ENCODE peak calls at places on chromosomes 5 and 9, in ten cellular contexts. D is SK-N-SH, F is tibial nerve, A is A549, Z is sigmoid colon, Q is suprapubic skin, G is HepG2, U is transverse colon, C is ovary, R is upper lobe of left lung. N is an unnamed sample.

GRCh38 chr9:98929096-98929495 is 14.6 kb upstream of the COL15A1 start:
- DNase-seq in R (no peak), D (no peak), Q (no peak), Z (no peak), G (no peak), C (no peak), U (no peak), A (no peak), F (no peak), N (no peak)

GRCh38 chr5:176531902-176532493 is 5.2 kb downstream of the RNF44 start:
- DNase-seq in U (no peak), C (peak), Q (no peak), F (no peak), Z (no peak), G (no peak), A (no peak), R (no peak), D (no peak), N (no peak)

GRCh38 chr5:1174122-1174936 is 27.1 kb upstream of the SLC6A19 start:
- DNase-seq in F (peak), G (peak), R (peak), A (peak), Z (peak), Q (no peak), U (peak), C (no peak), D (peak), N (peak)

GRCh38 chr9:119216891-119217290 is 152.3 kb downstream of the BRINP1 start:
- DNase-seq in U (peak), G (no peak), Q (no peak), D (no peak), C (peak), R (no peak), A (no peak), F (peak), Z (peak), N (no peak)

GRCh38 chr5:83715316-83716060 is 5.2 kb downstream of the HAPLN1 start:
- DNase-seq in D (no peak), A (no peak), U (no peak), R (no peak), G (no peak), F (no peak), Z (no peak), C (no peak), Q (no peak), N (no peak)

GRCh38 chr5:96790851-96791513 is 16.8 kb downstream of the ERAP1 start:
- DNase-seq in F (no peak), Q (no peak), D (no peak), C (no peak), A (no peak), U (no peak), G (no peak), R (no peak), Z (no peak), N (no peak)

GRCh38 chr5:55965525-55965924 is 29.2 kb downstream of the IL6ST start:
- DNase-seq in U (no peak), F (no peak), R (no peak), C (no peak), Q (no peak), D (no peak), A (no peak), Z (no peak), G (no peak), N (no peak)

GRCh38 chr9:35114921-35115341 is 731 bp downstream of the ATOSB start:
- DNase-seq in F (peak), A (no peak), U (peak), D (peak), Q (peak), R (no peak), Z (peak), C (peak), G (no peak), N (peak)

GRCh38 chr5:170755679-170756456 is 27.7 kb upstream of the GABRP start:
- DNase-seq in C (no peak), U (peak), Q (no peak), R (no peak), G (no peak), A (no peak), D (peak), Z (no peak), F (no peak), N (peak)

GRCh38 chr5:79621056-79621455 is 8.8 kb downstream of the TENT2 start:
- DNase-seq in A (no peak), D (no peak), Z (no peak), F (no peak), C (no peak), Q (no peak), U (no peak), R (no peak), G (no peak), N (no peak)

GRCh38 chr5:177489119-177489716 is 8.2 kb downstream of the PDLIM7 start:
- DNase-seq in G (no peak), Z (no peak), D (peak), A (no peak), C (no peak), U (peak), R (peak), Q (no peak), F (no peak), N (peak)

GRCh38 chr5:95856501-95856981 is 34.0 kb upstream of the GLRX start:
- DNase-seq in G (no peak), A (no peak), Z (no peak), Q (no peak), U (no peak), F (no peak), C (no peak), D (no peak), R (no peak), N (no peak)

GRCh38 chr5:17248999-17249634 is 31.7 kb downstream of the BASP1 start:
- DNase-seq in F (peak), A (peak), D (no peak), C (no peak), R (no peak), U (no peak), Q (no peak), Z (no peak), G (no peak), N (no peak)

GRCh38 chr9:94086468-94086867 is 2.2 kb downstream of the PTPDC1 start:
- DNase-seq in U (no peak), G (no peak), A (no peak), Q (no peak), Z (no peak), R (no peak), D (peak), C (no peak), F (no peak), N (no peak)

GRCh38 chr9:118331622-118332045 is 627.4 kb downstream of the TLR4 start:
- DNase-seq in U (no peak), Q (no peak), C (no peak), R (no peak), F (no peak), A (peak), G (no peak), D (no peak), Z (no peak), N (no peak)

GRCh38 chr9:129253820-129254381 is 75.8 kb upstream of the IER5L start:
- DNase-seq in G (no peak), R (peak), D (no peak), F (no peak), Q (no peak), Z (peak), A (no peak), U (no peak), C (peak), N (no peak)

GRCh38 chr9:15846611-15847010 is 293.8 kb downstream of the CCDC171 start:
- DNase-seq in U (no peak), Q (no peak), G (no peak), F (no peak), R (no peak), A (no peak), Z (no peak), C (no peak), D (no peak), N (no peak)

GRCh38 chr9:135076143-135076875 is 11.2 kb upstream of the OLFM1 start:
- DNase-seq in Q (peak), G (no peak), C (no peak), D (peak), A (no peak), Z (peak), F (no peak), R (no peak), U (no peak), N (no peak)

GRCh38 chr5:169164481-169164925 is 136.4 kb downstream of the SLIT3 start:
- DNase-seq in U (no peak), G (no peak), D (no peak), F (no peak), C (no peak), A (peak), Q (no peak), R (no peak), Z (no peak), N (peak)

GRCh38 chr9:28453918-28454317 is 880.6 kb upstream of the C9orf72 start:
- DNase-seq in Z (no peak), R (no peak), C (no peak), U (no peak), Q (no peak), D (no peak), G (no peak), A (no peak), F (no peak), N (no peak)

GRCh38 chr9:80699551-80699998 is 989.8 kb downstream of the TLE1 start:
- DNase-seq in U (no peak), Q (no peak), G (no peak), F (no peak), A (no peak), D (no peak), R (no peak), C (no peak), Z (no peak), N (no peak)

GRCh38 chr5:31047621-31048020 is 145.9 kb upstream of the CDH6 start:
- DNase-seq in Z (no peak), U (no peak), F (no peak), C (no peak), G (no peak), D (no peak), R (no peak), Q (no peak), A (no peak), N (no peak)

GRCh38 chr5:35672995-35673394 is 55.3 kb downstream of the SPEF2 start:
- DNase-seq in R (no peak), Z (no peak), F (no peak), A (no peak), D (no peak), G (no peak), C (no peak), U (no peak), Q (no peak), N (no peak)

GRCh38 chr5:59582746-59583145 is 310.8 kb downstream of the PDE4D start:
- DNase-seq in F (no peak), C (no peak), U (no peak), D (no peak), R (no peak), G (no peak), Q (no peak), Z (no peak), A (no peak), N (no peak)

GRCh38 chr9:127905788-127906191 is 6.4 kb upstream of the ST6GALNAC6 start:
- DNase-seq in G (no peak), Z (no peak), A (no peak), U (peak), R (no peak), F (no peak), Q (no peak), C (peak), D (no peak), N (no peak)

GRCh38 chr9:128218518-128219389 is 15.6 kb downstream of the DNM1 start:
- DNase-seq in A (peak), F (peak), C (peak), U (peak), R (peak), Z (peak), Q (peak), G (peak), D (peak), N (peak)

GRCh38 chr9:111851536-111851935 is 45.1 kb upstream of the UGCG start:
- DNase-seq in Q (no peak), G (no peak), U (no peak), A (peak), D (no peak), C (no peak), F (no peak), R (no peak), Z (no peak), N (no peak)

GRCh38 chr9:13354733-13355132 is 75.2 kb upstream of the MPDZ start:
- DNase-seq in F (no peak), Q (no peak), Z (no peak), A (no peak), C (no peak), D (no peak), G (no peak), U (no peak), R (no peak), N (no peak)

GRCh38 chr9:129467004-129467588 is 153.8 kb downstream of the C9orf50 start:
- DNase-seq in C (no peak), D (no peak), U (no peak), A (no peak), Z (no peak), R (no peak), F (no peak), Q (no peak), G (no peak), N (no peak)

GRCh38 chr9:133375116-133375723 is 640 bp downstream of the SURF4 start:
- DNase-seq in A (peak), F (no peak), C (no peak), U (peak), Q (no peak), Z (no peak), R (no peak), D (peak), G (peak), N (peak)

GRCh38 chr9:116844621-116845020 is 157.5 kb downstream of the TRIM32 start:
- DNase-seq in D (no peak), R (no peak), Q (no peak), A (no peak), G (no peak), C (no peak), U (no peak), F (no peak), Z (no peak), N (no peak)

GRCh38 chr5:77308154-77308960 is 97.9 kb downstream of the PDE8B start:
- DNase-seq in F (no peak), G (no peak), C (no peak), Q (no peak), A (no peak), R (no peak), U (no peak), Z (no peak), D (no peak), N (no peak)

GRCh38 chr9:98432960-98433359 is 177.5 kb upstream of the TBC1D2 start:
- DNase-seq in G (no peak), C (no peak), U (no peak), Z (no peak), D (no peak), F (no peak), R (no peak), Q (no peak), A (no peak), N (no peak)

GRCh38 chr9:98774746-98775145 is 21.6 kb downstream of the ANKS6 start:
- DNase-seq in R (peak), C (no peak), A (peak), Z (no peak), G (no peak), Q (no peak), U (no peak), F (no peak), D (peak), N (no peak)

GRCh38 chr5:110268283-110268682 is 458.2 kb downstream of the TMEM232 start:
- DNase-seq in F (no peak), R (no peak), Q (no peak), D (no peak), C (no peak), Z (no peak), G (no peak), A (no peak), U (no peak), N (no peak)

GRCh38 chr5:110265199-110265598 is 461.3 kb downstream of the TMEM232 start:
- DNase-seq in D (no peak), C (no peak), F (no peak), G (no peak), Z (no peak), Q (no peak), A (no peak), R (no peak), U (no peak), N (no peak)

GRCh38 chr5:110268985-110269384 is 457.5 kb downstream of the TMEM232 start:
- DNase-seq in Q (no peak), U (no peak), C (no peak), R (no peak), Z (no peak), F (no peak), D (no peak), G (no peak), A (no peak), N (no peak)

GRCh38 chr5:110269478-110270142 is 456.9 kb downstream of the TMEM232 start:
- DNase-seq in A (no peak), G (no peak), Q (no peak), C (no peak), D (no peak), U (no peak), F (no peak), R (no peak), Z (no peak), N (no peak)

DNA sequence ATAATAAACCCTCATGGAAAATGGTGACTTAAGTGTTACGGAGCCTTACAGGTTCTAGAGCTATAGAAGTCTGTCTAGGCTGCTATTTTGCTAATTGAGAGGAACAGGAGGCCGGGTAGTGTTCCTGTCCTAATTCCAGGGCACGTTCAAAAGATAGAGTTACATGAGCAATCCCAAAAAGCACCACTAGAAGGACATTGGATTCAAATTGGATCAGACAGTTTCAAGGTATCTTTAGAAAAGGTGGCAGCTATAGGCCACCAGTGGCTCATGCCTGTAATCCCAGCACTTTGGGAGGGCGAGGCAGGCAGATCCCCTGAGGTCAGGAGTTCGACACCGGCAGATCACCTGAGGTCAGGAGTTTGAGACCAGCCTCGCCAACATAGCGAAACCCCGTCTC is 458.8 kb downstream of the TMEM232 start:
- DNase-seq in G (no peak), D (no peak), Z (no peak), Q (no peak), F (no peak), U (no peak), A (no peak), R (no peak), C (no peak), N (no peak)
- TF ChIP-seq EP300 in G (no peak), D (no peak), Z (no peak), Q (no peak), F (no peak), U (no peak), A (no peak), R (no peak), C (no peak), N (no peak)

GRCh38 chr5:115241881-115242642 is 20.6 kb downstream of the PGGT1B start:
- DNase-seq in G (peak), F (no peak), Q (no peak), D (no peak), U (no peak), Z (no peak), C (no peak), A (no peak), R (no peak), N (no peak)

GRCh38 chr5:115243412-115243811 is 19.3 kb downstream of the PGGT1B start:
- DNase-seq in D (no peak), C (no peak), F (no peak), Q (no peak), R (no peak), G (no peak), Z (no peak), A (no peak), U (no peak), N (no peak)

GRCh38 chr5:115246361-115246991 is 16.2 kb downstream of the PGGT1B start:
- DNase-seq in R (no peak), U (no peak), Q (no peak), G (peak), D (peak), Z (no peak), C (no peak), F (no peak), A (peak), N (no peak)
- TF ChIP-seq EP300 in R (no peak), U (no peak), Q (no peak), G (no peak), D (no peak), Z (no peak), C (no peak), F (no peak), A (no peak), N (no peak)

DNA sequence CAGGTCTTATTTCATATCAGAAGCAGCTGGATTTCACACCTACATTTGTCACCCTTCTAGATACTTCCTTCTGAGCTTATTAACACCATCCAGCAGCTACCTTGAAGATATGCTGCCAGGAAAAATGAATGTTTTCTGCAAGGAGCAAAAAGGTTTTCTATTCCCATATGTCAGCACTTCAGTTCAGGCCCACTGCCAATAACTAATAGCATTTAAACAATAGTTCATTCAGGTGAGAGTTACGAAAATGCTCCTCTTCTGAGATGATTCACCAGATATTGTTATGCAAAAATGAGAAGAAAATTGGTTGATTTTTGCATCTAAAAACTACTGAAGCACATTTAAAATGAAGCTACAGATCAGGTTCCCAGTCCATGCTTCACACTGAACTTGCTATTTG is 56.4 kb upstream of the ISL1 start:
- DNase-seq in C (no peak), U (no peak), F (no peak), G (no peak), Z (no peak), Q (no peak), D (no peak), A (no peak), R (no peak), N (no peak)
- TF ChIP-seq EP300 in C (no peak), U (no peak), F (no peak), G (no peak), Z (no peak), Q (no peak), D (no peak), A (no peak), R (no peak), N (no peak)

GRCh38 chr5:179128041-179128365 is 67.8 kb downstream of the ZNF354C start:
- DNase-seq in U (no peak), R (no peak), D (no peak), G (no peak), Q (no peak), C (no peak), Z (no peak), F (no peak), A (no peak), N (no peak)
- TF ChIP-seq EP300 in U (no peak), R (no peak), D (no peak), G (no peak), Q (no peak), C (no peak), Z (no peak), F (no peak), A (no peak), N (no peak)

DNA sequence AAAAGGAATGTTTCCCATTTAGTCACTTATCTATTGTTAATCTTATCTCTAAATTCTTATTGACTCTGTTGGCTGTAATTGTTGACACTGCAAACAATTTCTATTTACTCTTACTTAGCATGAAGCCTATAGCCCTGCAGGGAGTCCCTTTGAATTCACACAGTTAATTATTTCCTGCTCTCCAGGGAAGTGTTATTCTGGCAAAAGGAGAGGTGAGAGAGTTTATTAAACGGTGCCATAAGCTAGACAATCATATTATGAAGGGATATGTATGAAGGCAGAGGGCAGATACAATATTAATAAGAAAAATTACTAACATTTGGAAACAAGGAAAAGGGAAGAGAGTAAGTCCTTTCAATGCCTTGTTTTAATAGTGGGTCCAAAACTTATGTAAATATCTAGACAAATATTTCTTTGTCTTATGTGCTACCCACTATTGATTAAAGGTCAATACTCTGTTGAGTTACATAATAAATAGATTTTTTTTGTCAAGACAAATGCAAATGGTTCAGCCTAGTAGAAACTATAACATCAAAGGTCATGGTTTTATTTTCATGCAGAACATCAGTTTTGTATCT is 107.1 kb downstream of the CDH18 start:
- DNase-seq in R (no peak), F (no peak), Q (no peak), D (no peak), G (peak), A (no peak), C (no peak), Z (no peak), U (no peak), N (no peak)
- TF ChIP-seq EP300 in R (no peak), F (no peak), Q (no peak), D (no peak), G (no peak), A (no peak), C (no peak), Z (no peak), U (no peak), N (no peak)

DNA sequence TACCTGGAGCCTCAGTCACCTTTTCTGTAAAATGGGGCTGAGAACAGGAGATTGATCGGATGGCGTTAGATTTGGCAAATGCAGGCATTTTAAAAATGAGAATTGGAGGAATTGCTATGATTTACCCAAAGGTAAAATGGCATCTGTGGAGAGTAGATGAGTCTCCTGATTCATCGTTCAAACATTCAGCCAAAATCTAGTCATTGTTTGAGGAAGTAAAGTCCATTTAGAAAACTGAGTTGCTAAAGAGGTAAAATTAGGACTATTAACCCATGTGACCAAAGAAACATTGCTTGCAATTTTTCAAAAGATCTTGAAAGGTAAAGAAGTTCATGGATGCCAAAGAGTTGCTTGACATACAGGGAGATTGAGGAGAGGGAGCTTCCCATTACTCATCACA is 69.7 kb downstream of the ZNF462 start:
- DNase-seq in Q (no peak), A (no peak), U (no peak), Z (no peak), C (no peak), F (no peak), G (no peak), D (no peak), R (no peak), N (no peak)
- TF ChIP-seq EP300 in Q (no peak), A (no peak), U (no peak), Z (no peak), C (no peak), F (no peak), G (no peak), D (no peak), R (no peak), N (no peak)